ENCODE peak calls at places on chromosomes 4 and X, in seven cellular contexts. K is suprapubic skin, N is NB4, M is fibroblast of pulmonary artery, G is uterus, L is PC-9, U is GM20000. E is an unnamed sample.

GRCh38 chr4:53315300-53315699 is 50.6 kb downstream of the SCFD2 start:
- DNase-seq in K (no peak), N (no peak), M (no peak), G (no peak), L (no peak), U (no peak), E (no peak)

GRCh38 chr4:84680956-84681355 is 98.0 kb downstream of the CDS1 start:
- DNase-seq in K (no peak), N (no peak), M (no peak), G (no peak), L (no peak), U (no peak), E (no peak)

GRCh38 chr4:80967346-80967745 is 63.2 kb upstream of the BMP3 start:
- DNase-seq in K (no peak), N (no peak), M (no peak), G (no peak), L (no peak), U (no peak), E (no peak)

GRCh38 chr4:147777456-147778091 is 45.7 kb downstream of the ARHGAP10 start:
- DNase-seq in K (no peak), N (no peak), M (no peak), G (no peak), L (no peak), U (no peak), E (no peak)

GRCh38 chrX:42809569-42809968 is 31.6 kb upstream of the PPP1R2C start:
- DNase-seq in K (no peak), N (no peak), M (no peak), G (no peak), L (no peak), U (no peak), E (no peak)

GRCh38 chr4:8571702-8572685 is 8.2 kb upstream of the GPR78 start:
- DNase-seq in K (peak), N (no peak), M (no peak), G (no peak), L (peak), U (no peak), E (no peak)

GRCh38 chr4:112510468-112511293 is 5.3 kb downstream of the NEUROG2 start:
- DNase-seq in K (no peak), N (no peak), M (no peak), G (no peak), L (no peak), U (no peak), E (no peak)

GRCh38 chrX:124033821-124034220 is 72.3 kb downstream of the STAG2 start:
- DNase-seq in K (no peak), N (peak), M (peak), G (no peak), L (no peak), U (no peak), E (no peak)

GRCh38 chr4:119517361-119518229 is 111.0 kb downstream of the PDE5A start:
- DNase-seq in K (no peak), N (no peak), M (peak), G (no peak), L (no peak), U (no peak), E (no peak)

GRCh38 chrX:152637649-152638442 is at the start of gene GABRQ:
- DNase-seq in K (no peak), N (peak), M (peak), G (no peak), L (no peak), U (no peak), E (peak)

GRCh38 chrX:6226646-6227444 is 1.8 kb downstream of the NLGN4X start:
- DNase-seq in K (no peak), N (no peak), M (no peak), G (no peak), L (no peak), U (no peak), E (peak)

DNA sequence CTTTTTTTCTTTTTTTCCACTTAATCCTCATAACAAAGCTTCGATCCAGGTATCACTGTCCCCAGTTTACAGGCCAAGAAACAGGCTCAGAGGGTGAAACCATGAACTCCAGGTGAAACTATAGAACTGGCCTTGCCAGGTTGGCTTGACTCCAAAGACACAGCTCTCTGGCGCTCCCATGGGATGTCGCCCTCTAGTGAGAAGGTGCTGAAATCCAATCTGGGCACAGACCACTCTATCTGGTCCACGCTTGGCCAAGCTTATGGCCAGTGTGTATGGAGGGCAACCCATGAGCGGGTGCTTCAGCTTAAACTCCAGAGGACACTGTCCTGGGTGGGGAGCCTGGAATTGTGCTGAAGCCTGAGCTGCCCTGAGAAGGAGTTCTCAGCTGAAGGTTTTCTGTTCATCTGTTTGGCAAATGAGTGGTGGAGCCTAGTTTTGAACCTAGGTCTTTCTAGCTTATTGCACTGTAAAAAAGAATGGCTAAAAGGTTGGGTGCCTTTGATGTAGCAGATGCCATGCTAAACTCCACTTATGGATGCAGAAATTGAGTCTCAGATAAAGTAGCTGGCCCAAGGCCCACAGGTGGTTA is 70.5 kb downstream of the SEL1L3 start:
- DNase-seq in K (no peak), N (peak), M (peak), G (no peak), L (peak), U (no peak), E (no peak)
- TF ChIP-seq CTCF in K (no peak), N (peak), M (peak), G (no peak), L (peak), U (peak), E (no peak)

GRCh38 chr4:175776217-175776616 is 35.8 kb downstream of the GPM6A start:
- DNase-seq in K (no peak), N (no peak), M (no peak), G (no peak), L (no peak), U (no peak), E (no peak)
- TF ChIP-seq CTCF in K (no peak), N (no peak), M (no peak), G (no peak), L (no peak), U (no peak), E (no peak)

GRCh38 chrX:63506320-63506719 is 155.2 kb upstream of the SPIN4 start:
- DNase-seq in K (no peak), N (peak), M (peak), G (no peak), L (no peak), U (no peak), E (no peak)
- TF ChIP-seq CTCF in K (no peak), N (no peak), M (peak), G (no peak), L (peak), U (no peak), E (no peak)

GRCh38 chrX:115018040-115018647 is 728 bp upstream of the IL13RA2 start:
- DNase-seq in K (no peak), N (peak), M (peak), G (no peak), L (no peak), U (no peak), E (no peak)
- TF ChIP-seq CTCF in K (no peak), N (no peak), M (peak), G (no peak), L (peak), U (no peak), E (peak)

DNA sequence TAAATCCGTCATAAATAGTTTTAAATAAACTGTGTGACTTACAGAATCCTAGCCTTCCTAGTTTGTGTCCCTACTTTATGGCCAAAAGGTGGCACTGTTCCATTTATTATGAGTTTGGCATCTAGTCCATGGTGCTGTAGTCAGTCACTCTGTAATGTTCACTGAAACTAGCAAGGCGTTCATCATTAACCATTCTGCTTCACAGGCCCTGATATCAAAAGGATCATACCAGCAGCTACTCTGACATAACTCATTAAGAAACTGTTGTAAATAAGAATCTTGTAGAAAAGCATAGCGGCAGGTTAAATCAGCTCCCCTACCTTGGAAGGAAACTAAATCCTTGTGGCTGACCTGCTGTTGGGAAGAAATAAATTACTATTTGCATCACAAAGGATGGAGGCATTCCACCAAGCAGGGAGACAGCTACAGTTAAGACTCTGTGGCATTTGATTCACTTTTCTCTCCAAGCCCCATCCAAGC is 919.6 kb upstream of the DIAPH2 start:
- DNase-seq in K (no peak), N (peak), M (peak), G (no peak), L (no peak), U (peak), E (no peak)
- TF ChIP-seq CTCF in K (no peak), N (peak), M (peak), G (no peak), L (peak), U (peak), E (peak)

DNA sequence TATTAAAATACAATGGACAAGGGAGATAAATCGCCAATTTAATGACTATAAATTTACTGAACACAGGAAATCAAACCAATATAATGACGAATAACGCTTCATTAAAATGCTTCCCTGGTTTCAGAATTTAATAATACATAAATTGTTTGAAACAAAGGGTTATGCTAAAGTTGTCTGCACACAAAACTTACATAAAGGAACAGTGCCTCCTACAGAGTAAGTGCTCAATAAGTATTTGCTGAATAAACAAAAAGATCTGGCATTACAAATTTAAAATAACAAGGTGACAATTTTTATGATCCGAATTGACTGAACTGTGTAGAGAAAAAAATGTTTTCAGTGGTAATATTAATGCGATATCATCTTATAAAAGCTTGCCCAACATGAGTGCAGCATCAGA is 69.6 kb downstream of the NOCT start:
- DNase-seq in K (no peak), N (peak), M (peak), G (no peak), L (no peak), U (peak), E (no peak)
- TF ChIP-seq CTCF in K (no peak), N (no peak), M (peak), G (no peak), L (peak), U (peak), E (no peak)

DNA sequence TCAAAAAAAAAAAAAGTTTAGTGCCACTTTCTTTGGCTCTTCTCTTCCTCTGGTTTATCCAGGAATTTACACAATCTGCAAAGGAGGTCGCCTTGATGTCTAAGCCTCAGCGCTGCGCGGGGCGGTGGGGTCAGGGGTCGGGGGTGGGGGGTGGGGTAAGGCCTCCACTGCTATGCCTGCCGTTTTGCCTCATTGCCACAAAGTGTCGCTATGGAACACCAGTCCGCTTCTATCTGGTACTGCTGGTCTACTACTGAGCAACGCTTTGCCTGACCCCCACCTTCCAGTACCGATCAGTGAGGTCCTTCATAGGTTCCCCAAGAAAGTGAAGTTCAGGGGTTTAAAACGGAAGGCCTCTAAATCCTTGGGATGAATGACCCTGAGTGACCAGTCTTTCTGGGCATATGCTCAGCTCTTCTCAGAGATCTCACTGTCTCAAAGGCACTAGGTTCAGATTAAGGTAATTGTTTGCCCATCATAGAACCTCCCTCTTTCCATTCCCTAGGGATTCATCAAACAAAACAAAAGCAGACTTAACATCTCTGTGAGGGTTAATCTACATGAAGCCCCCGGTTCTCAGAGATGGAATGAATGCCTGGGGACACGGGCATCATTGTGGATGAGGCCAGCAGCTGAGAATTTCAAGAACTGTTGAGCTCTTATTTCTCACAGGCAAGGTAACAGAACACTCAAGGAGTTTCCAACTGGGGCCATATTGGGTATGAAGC is 16.9 kb upstream of the TSR2 start:
- DNase-seq in K (no peak), N (peak), M (peak), G (no peak), L (no peak), U (no peak), E (no peak)
- TF ChIP-seq CTCF in K (no peak), N (peak), M (no peak), G (no peak), L (no peak), U (no peak), E (no peak)

E was measured in mesothelial cell of epicardium.